ENCODE peak calls at places on chromosomes 5 and 9, in six cellular contexts. Z is epithelial cell of esophagus, N is GM13977, T is upper lobe of right lung, V is B cell, U is heart left ventricle. R is an unnamed sample.

GRCh38 chr5:79759436-79759835 is 69.8 kb downstream of the CMYA5 start:
- DNase-seq in Z (peak), N (no peak), T (no peak), V (no peak), U (no peak), R (no peak)

GRCh38 chr5:87541033-87541432 is 128.3 kb upstream of the CCNH start:
- DNase-seq in Z (peak), N (no peak), T (no peak), V (no peak), U (peak), R (no peak)

GRCh38 chr5:173670130-173670591 is 53.7 kb upstream of the BOD1 start:
- DNase-seq in Z (no peak), N (no peak), T (no peak), V (no peak), U (no peak), R (no peak)

GRCh38 chr5:159943331-159943730 is 27.0 kb downstream of the ADRA1B start:
- DNase-seq in Z (no peak), N (no peak), T (no peak), V (peak), U (no peak), R (no peak)

GRCh38 chr5:135441919-135442318 is 5.2 kb downstream of the DCANP1 start:
- DNase-seq in Z (no peak), N (no peak), T (peak), V (no peak), U (peak), R (no peak)

GRCh38 chr5:147303976-147304375 is 69.2 kb downstream of the STK32A start:
- DNase-seq in Z (peak), N (no peak), T (no peak), V (no peak), U (no peak), R (no peak)

GRCh38 chr9:128702949-128703615 is 779 bp downstream of the PKN3 start:
- DNase-seq in Z (no peak), N (peak), T (peak), V (no peak), U (peak), R (peak)

GRCh38 chr9:132673355-132673754 is 3.1 kb downstream of the GTF3C4 start:
- DNase-seq in Z (peak), N (no peak), T (no peak), V (no peak), U (no peak), R (no peak)

GRCh38 chr5:24110019-24110615 is 534.7 kb downstream of the CDH10 start:
- DNase-seq in Z (peak), N (peak), T (no peak), V (no peak), U (no peak), R (no peak)

GRCh38 chr5:152527358-152528048 is 122.4 kb upstream of the NMUR2 start:
- DNase-seq in Z (no peak), N (no peak), T (no peak), V (no peak), U (no peak), R (no peak)

GRCh38 chr5:78505860-78506259 is 142.7 kb downstream of the LHFPL2 start:
- DNase-seq in Z (no peak), N (no peak), T (no peak), V (no peak), U (no peak), R (no peak)

GRCh38 chr9:123316053-123316718 is 39.8 kb upstream of the CRB2 start:
- DNase-seq in Z (no peak), N (no peak), T (peak), V (no peak), U (no peak), R (no peak)

GRCh38 chr9:72203205-72203803 is 54.1 kb downstream of the GDA start:
- DNase-seq in Z (peak), N (peak), T (no peak), V (no peak), U (no peak), R (no peak)

GRCh38 chr9:34809504-34810186 is 99.7 kb upstream of the CCL21 start:
- DNase-seq in Z (peak), N (peak), T (no peak), V (no peak), U (peak), R (no peak)

GRCh38 chr5:178074266-178074952 is 38.9 kb upstream of the N4BP3 start:
- DNase-seq in Z (no peak), N (peak), T (no peak), V (no peak), U (no peak), R (no peak)

GRCh38 chr9:12884736-12885395 is 110.0 kb downstream of the LURAP1L start:
- DNase-seq in Z (peak), N (no peak), T (no peak), V (no peak), U (no peak), R (no peak)

GRCh38 chr5:42994285-42995151 is 45.6 kb downstream of the ANXA2R start:
- DNase-seq in Z (peak), N (peak), T (peak), V (peak), U (peak), R (no peak)

GRCh38 chr9:109020581-109020980 is 7.3 kb upstream of the CTNNAL1 start:
- DNase-seq in Z (peak), N (no peak), T (no peak), V (no peak), U (no peak), R (no peak)

GRCh38 chr5:154611341-154611767 is 133.3 kb upstream of the HAND1 start:
- DNase-seq in Z (no peak), N (no peak), T (no peak), V (no peak), U (no peak), R (no peak)

GRCh38 chr9:95494416-95495371 is 22.1 kb downstream of the PTCH1 start:
- DNase-seq in Z (no peak), N (peak), T (no peak), V (peak), U (no peak), R (no peak)

GRCh38 chr9:68678430-68678829 is 26.6 kb upstream of the PIP5K1B start:
- DNase-seq in Z (no peak), N (no peak), T (no peak), V (no peak), U (no peak), R (no peak)

GRCh38 chr5:102589661-102590060 is 90.9 kb upstream of the SLCO6A1 start:
- DNase-seq in Z (peak), N (no peak), T (no peak), V (no peak), U (no peak), R (no peak)

GRCh38 chr5:59813761-59814562 is 79.6 kb downstream of the PDE4D start:
- DNase-seq in Z (peak), N (peak), T (no peak), V (no peak), U (no peak), R (no peak)

GRCh38 chr9:93672622-93673270 is 96.4 kb downstream of the PHF2 start:
- DNase-seq in Z (no peak), N (no peak), T (no peak), V (peak), U (no peak), R (no peak)

GRCh38 chr5:146344155-146345118 is 5.8 kb downstream of the POU4F3 start:
- DNase-seq in Z (no peak), N (peak), T (no peak), V (no peak), U (no peak), R (no peak)

GRCh38 chr5:55160493-55161209 is 680 bp downstream of the GPX8 start:
- DNase-seq in Z (peak), N (no peak), T (no peak), V (no peak), U (peak), R (no peak)

GRCh38 chr9:131503626-131504465 is 1.1 kb downstream of the POMT1 start:
- DNase-seq in Z (peak), N (peak), T (no peak), V (no peak), U (no peak), R (no peak)

GRCh38 chr5:109620651-109621050 is 69.1 kb upstream of the MAN2A1 start:
- DNase-seq in Z (no peak), N (no peak), T (no peak), V (no peak), U (no peak), R (no peak)

GRCh38 chr9:118533101-118533500 is 828.9 kb downstream of the TLR4 start:
- DNase-seq in Z (peak), N (no peak), T (no peak), V (no peak), U (no peak), R (no peak)

GRCh38 chr5:133910596-133910995 is 57.8 kb downstream of the C5orf15 start:
- DNase-seq in Z (no peak), N (no peak), T (no peak), V (no peak), U (no peak), R (no peak)

GRCh38 chr9:112355305-112355953 is 22.0 kb upstream of the PTBP3 start:
- DNase-seq in Z (no peak), N (peak), T (peak), V (no peak), U (no peak), R (no peak)

GRCh38 chr5:6712136-6712581 is 1.1 kb upstream of the TENT4A start:
- DNase-seq in Z (peak), N (no peak), T (peak), V (peak), U (peak), R (no peak)

GRCh38 chr5:103424453-103425205 is 138.0 kb downstream of the NUDT12 start:
- DNase-seq in Z (no peak), N (no peak), T (no peak), V (no peak), U (no peak), R (no peak)

GRCh38 chr5:14316471-14316870 is 173.3 kb downstream of the TRIO start:
- DNase-seq in Z (no peak), N (no peak), T (no peak), V (no peak), U (no peak), R (no peak)

GRCh38 chr9:12856608-12857007 is 81.8 kb downstream of the LURAP1L start:
- DNase-seq in Z (no peak), N (no peak), T (no peak), V (no peak), U (no peak), R (no peak)

GRCh38 chr5:52356311-52356918 is 431.3 kb upstream of the ITGA1 start:
- DNase-seq in Z (peak), N (no peak), T (no peak), V (no peak), U (no peak), R (no peak)
- TF ChIP-seq CTCF in Z (peak), N (peak), T (peak), V (no peak), U (peak), R (peak)

GRCh38 chr5:60886158-60886557 is 42.1 kb upstream of the ELOVL7 start:
- DNase-seq in Z (no peak), N (no peak), T (no peak), V (no peak), U (no peak), R (no peak)

GRCh38 chr5:60888359-60889061 is 44.4 kb upstream of the ELOVL7 start:
- DNase-seq in Z (no peak), N (no peak), T (no peak), V (no peak), U (no peak), R (no peak)

GRCh38 chr5:60887096-60887495 is 43.0 kb upstream of the ELOVL7 start:
- DNase-seq in Z (no peak), N (no peak), T (no peak), V (no peak), U (no peak), R (no peak)

GRCh38 chr5:60883229-60883628 is 39.2 kb upstream of the ELOVL7 start:
- DNase-seq in Z (peak), N (peak), T (no peak), V (no peak), U (no peak), R (no peak)
- TF ChIP-seq CTCF in Z (peak), N (peak), T (peak), V (no peak), U (peak), R (no peak)

GRCh38 chr9:74770508-74771261 is 117.0 kb downstream of the TRPM6 start:
- DNase-seq in Z (peak), N (peak), T (no peak), V (no peak), U (no peak), R (no peak)
- TF ChIP-seq CTCF in Z (peak), N (peak), T (peak), V (peak), U (peak), R (peak)

GRCh38 chr9:1941989-1942388 is 73.2 kb upstream of the SMARCA2 start:
- DNase-seq in Z (no peak), N (no peak), T (no peak), V (no peak), U (no peak), R (no peak)

GRCh38 chr9:1939466-1939865 is 75.7 kb upstream of the SMARCA2 start:
- DNase-seq in Z (no peak), N (peak), T (no peak), V (no peak), U (no peak), R (no peak)

GRCh38 chr9:1938675-1939170 is 76.4 kb upstream of the SMARCA2 start:
- DNase-seq in Z (no peak), N (peak), T (no peak), V (no peak), U (no peak), R (no peak)

GRCh38 chr9:1938135-1938534 is 77.0 kb upstream of the SMARCA2 start:
- DNase-seq in Z (no peak), N (no peak), T (no peak), V (no peak), U (no peak), R (no peak)

GRCh38 chr9:1939926-1940368 is 75.2 kb upstream of the SMARCA2 start:
- DNase-seq in Z (peak), N (peak), T (no peak), V (peak), U (no peak), R (no peak)
- TF ChIP-seq CTCF in Z (peak), N (peak), T (peak), V (peak), U (peak), R (peak)

GRCh38 chr5:28014779-28015178 is 976.4 kb upstream of the CDH9 start:
- DNase-seq in Z (peak), N (no peak), T (no peak), V (no peak), U (no peak), R (no peak)
- TF ChIP-seq CTCF in Z (peak), N (peak), T (peak), V (peak), U (peak), R (peak)

GRCh38 chr5:61641748-61642565 is 309.9 kb downstream of the ZSWIM6 start:
- DNase-seq in Z (no peak), N (no peak), T (no peak), V (no peak), U (no peak), R (no peak)
- TF ChIP-seq CTCF in Z (no peak), N (peak), T (peak), V (no peak), U (peak), R (peak)

GRCh38 chr9:14445946-14446345 is 132.0 kb upstream of the NFIB start:
- DNase-seq in Z (no peak), N (no peak), T (no peak), V (no peak), U (no peak), R (no peak)

GRCh38 chr9:14439555-14439954 is 125.6 kb upstream of the NFIB start:
- DNase-seq in Z (no peak), N (no peak), T (no peak), V (no peak), U (no peak), R (no peak)

GRCh38 chr9:14440062-14440461 is 126.1 kb upstream of the NFIB start:
- DNase-seq in Z (no peak), N (no peak), T (no peak), V (no peak), U (no peak), R (no peak)

GRCh38 chr9:14438232-14438966 is 124.5 kb upstream of the NFIB start:
- DNase-seq in Z (no peak), N (no peak), T (no peak), V (no peak), U (no peak), R (no peak)

DNA sequence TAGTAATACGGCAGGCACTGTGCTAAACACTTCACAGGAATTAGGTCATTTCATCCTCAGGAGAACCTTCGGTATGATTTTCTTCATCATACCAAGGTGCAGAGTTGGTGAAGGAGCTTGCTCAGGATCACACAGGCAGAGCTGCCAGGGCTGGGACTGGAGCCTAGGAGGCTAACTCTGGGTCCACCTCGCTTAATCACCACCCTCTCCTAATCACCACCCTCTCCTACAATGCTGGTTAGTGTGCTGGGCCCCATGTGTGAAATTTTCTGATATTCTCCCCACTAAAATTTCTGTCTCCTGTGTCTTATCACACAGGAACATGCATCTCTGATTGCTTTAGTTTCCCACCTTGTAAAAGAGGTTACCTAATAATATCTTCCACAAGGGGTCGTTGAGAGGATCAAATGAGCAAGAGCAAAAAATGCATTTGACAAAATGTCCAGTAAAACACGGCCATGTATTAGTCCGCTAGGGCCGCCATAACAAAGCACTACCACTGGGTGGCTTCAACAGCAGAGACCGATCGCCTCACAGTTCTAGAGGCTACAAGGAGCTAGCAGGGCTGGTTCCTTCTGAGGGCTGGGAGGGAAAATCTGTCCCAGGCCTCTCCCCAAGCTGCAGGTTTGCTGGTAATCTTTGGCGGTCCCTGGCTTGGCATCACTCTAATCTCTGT is 128.2 kb upstream of the NFIB start:
- DNase-seq in Z (peak), N (no peak), T (no peak), V (no peak), U (no peak), R (no peak)
- TF ChIP-seq CTCF in Z (peak), N (peak), T (no peak), V (no peak), U (no peak), R (peak)

DNA sequence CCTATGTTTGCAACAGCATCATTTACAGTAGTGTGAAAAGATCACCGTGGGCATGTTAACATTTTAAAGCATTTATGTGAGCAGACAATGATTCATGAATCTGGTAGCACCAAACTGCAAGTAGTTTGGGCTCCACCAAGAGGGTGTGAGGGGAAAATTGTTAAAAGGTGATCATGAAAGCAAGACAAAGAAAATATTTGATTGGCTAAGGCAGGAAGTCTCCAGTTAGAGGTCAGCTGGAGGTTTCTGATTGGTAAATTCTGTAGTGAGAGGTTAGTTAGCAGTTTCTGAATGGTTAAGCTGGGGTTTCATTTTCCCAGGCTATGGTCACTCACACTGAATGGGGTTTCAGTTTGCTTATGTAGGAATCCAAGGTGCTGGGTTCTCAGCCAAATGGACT is 13.5 kb upstream of the DRD1 start:
- DNase-seq in Z (no peak), N (no peak), T (no peak), V (no peak), U (no peak), R (no peak)
- TF ChIP-seq CTCF in Z (no peak), N (no peak), T (no peak), V (no peak), U (no peak), R (no peak)

GRCh38 chr5:8756498-8757084 is 789.3 kb downstream of the SEMA5A start:
- DNase-seq in Z (peak), N (peak), T (no peak), V (no peak), U (no peak), R (no peak)
- TF ChIP-seq CTCF in Z (peak), N (peak), T (peak), V (no peak), U (peak), R (peak)

R was measured in D721Med.